ENCODE peak calls at places on chromosomes 2 and 18, in four cellular contexts. One of them, this sample, is unnamed.

GRCh38 chr2:82215212-82215611 is 1910.7 kb upstream of the LRRTM1 start:
- DNase-seq in H1: no peak
- DNase-seq in K562: no peak
- DNase-seq in GM12878: no peak
- DNase-seq in this sample: no peak

GRCh38 chr18:37565138-37565984 is at the start of gene CELF4:
- DNase-seq in K562: no peak
- DNase-seq in H1: peak
- DNase-seq in GM12878: no peak
- DNase-seq in this sample: no peak

GRCh38 chr2:54830546-54830945 is 107.1 kb downstream of the EML6 start:
- DNase-seq in GM12878: no peak
- DNase-seq in H1: no peak
- DNase-seq in K562: no peak
- DNase-seq in this sample: no peak

GRCh38 chr18:58186258-58186948 is 142.4 kb downstream of the NEDD4L start:
- DNase-seq in H1: peak
- DNase-seq in GM12878: no peak
- DNase-seq in K562: no peak
- DNase-seq in this sample: no peak

GRCh38 chr2:118748245-118748885 is 99.1 kb downstream of the EN1 start:
- DNase-seq in H1: no peak
- DNase-seq in GM12878: no peak
- DNase-seq in K562: peak
- DNase-seq in this sample: no peak

GRCh38 chr18:6406075-6406909 is 8.4 kb downstream of the L3MBTL4 start:
- DNase-seq in GM12878: no peak
- DNase-seq in H1: no peak
- DNase-seq in K562: no peak
- DNase-seq in this sample: no peak

GRCh38 chr18:9453273-9453672 is 22.0 kb upstream of the RALBP1 start:
- DNase-seq in K562: no peak
- DNase-seq in GM12878: no peak
- DNase-seq in H1: no peak
- DNase-seq in this sample: no peak

GRCh38 chr2:11723061-11723371 is 23.4 kb upstream of the LPIN1 start:
- DNase-seq in GM12878: no peak
- DNase-seq in K562: no peak
- DNase-seq in H1: no peak
- DNase-seq in this sample: no peak

GRCh38 chr2:127624321-127625145 is 21.4 kb upstream of the GPR17 start:
- DNase-seq in H1: no peak
- DNase-seq in GM12878: no peak
- DNase-seq in K562: no peak
- DNase-seq in this sample: no peak

GRCh38 chr18:10852610-10853303 is 296.6 kb downstream of the PIEZO2 start:
- DNase-seq in GM12878: no peak
- DNase-seq in K562: no peak
- DNase-seq in H1: no peak
- DNase-seq in this sample: no peak

GRCh38 chr18:22710628-22711380 is 222.3 kb upstream of the RBBP8 start:
- DNase-seq in K562: no peak
- DNase-seq in H1: peak
- DNase-seq in GM12878: no peak
- DNase-seq in this sample: no peak

GRCh38 chr2:202541137-202541536 is 93.6 kb upstream of the FAM117B start:
- DNase-seq in H1: no peak
- DNase-seq in K562: no peak
- DNase-seq in GM12878: no peak
- DNase-seq in this sample: no peak

GRCh38 chr2:238132463-238133450 is 5.7 kb upstream of the KLHL30 start:
- DNase-seq in GM12878: no peak
- DNase-seq in K562: no peak
- DNase-seq in H1: no peak
- DNase-seq in this sample: no peak

GRCh38 chr18:23069481-23069880 is 65.8 kb upstream of the CABLES1 start:
- DNase-seq in GM12878: no peak
- DNase-seq in K562: no peak
- DNase-seq in H1: no peak
- DNase-seq in this sample: no peak

GRCh38 chr2:222398446-222398885 is 25.9 kb upstream of the SGPP2 start:
- DNase-seq in H1: no peak
- DNase-seq in GM12878: no peak
- DNase-seq in K562: no peak
- DNase-seq in this sample: no peak

GRCh38 chr2:188170356-188170755 is 121.3 kb upstream of the GULP1 start:
- DNase-seq in GM12878: no peak
- DNase-seq in K562: peak
- DNase-seq in H1: no peak
- DNase-seq in this sample: no peak

GRCh38 chr2:43055985-43056384 is 170.4 kb downstream of the ZFP36L2 start:
- DNase-seq in K562: no peak
- DNase-seq in H1: no peak
- DNase-seq in GM12878: no peak
- DNase-seq in this sample: no peak

GRCh38 chr2:201441409-201441808 is 9.8 kb downstream of the TRAK2 start:
- DNase-seq in H1: no peak
- DNase-seq in K562: no peak
- DNase-seq in GM12878: no peak
- DNase-seq in this sample: no peak

GRCh38 chr2:239145106-239145505 is 255.7 kb downstream of the HDAC4 start:
- DNase-seq in GM12878: no peak
- DNase-seq in H1: no peak
- DNase-seq in K562: no peak
- DNase-seq in this sample: no peak

GRCh38 chr2:226130192-226130591 is 669.4 kb downstream of the IRS1 start:
- DNase-seq in H1: no peak
- DNase-seq in K562: no peak
- DNase-seq in GM12878: no peak
- DNase-seq in this sample: no peak

GRCh38 chr2:20471148-20471547 is 24.3 kb downstream of the RHOB start:
- DNase-seq in GM12878: no peak
- DNase-seq in K562: no peak
- DNase-seq in H1: no peak
- DNase-seq in this sample: no peak
- TF ChIP-seq EGR1 in GM12878: no peak
- TF ChIP-seq EGR1 in K562: no peak
- TF ChIP-seq EGR1 in H1: no peak
- TF ChIP-seq EGR1 in this sample: no peak

DNA sequence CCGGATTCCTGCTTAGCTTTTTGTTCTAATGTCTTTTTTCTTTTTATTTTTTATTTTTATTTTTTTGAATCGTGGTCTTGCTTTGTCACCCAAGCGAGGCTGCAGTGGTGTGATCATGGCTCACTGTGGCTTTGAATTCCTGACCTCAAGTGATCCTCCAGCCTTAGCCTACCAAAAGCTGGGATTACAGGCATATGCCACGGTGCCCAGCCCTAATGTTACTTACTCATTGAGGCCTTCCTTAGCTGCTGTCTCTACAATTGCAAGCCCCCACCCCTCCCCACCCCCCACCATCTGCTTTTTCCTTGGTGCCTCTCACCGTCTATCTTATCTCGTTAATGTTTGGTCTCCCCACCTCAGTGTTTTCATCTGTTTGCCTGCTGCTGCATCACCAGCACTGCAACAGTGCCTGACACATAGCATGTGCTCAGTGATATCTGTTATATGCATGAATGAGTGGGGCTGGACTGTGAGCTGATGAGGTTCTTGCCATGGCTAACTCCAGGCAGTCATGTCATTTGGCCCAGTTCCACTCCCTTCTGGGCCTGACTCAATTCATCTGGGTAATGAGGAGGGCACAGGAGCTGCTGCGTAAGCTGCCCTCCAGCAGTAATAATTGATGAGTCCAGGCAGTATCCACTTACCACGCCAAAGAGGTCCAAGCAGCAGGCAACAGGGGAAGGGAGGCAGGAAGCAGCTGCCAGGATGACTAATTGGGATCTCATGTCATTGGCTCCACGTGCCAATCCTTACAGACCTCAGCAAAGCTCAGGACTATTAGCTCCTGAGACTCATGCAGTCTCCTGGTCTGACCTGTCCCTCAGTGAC is 34.3 kb upstream of the MAT2A start:
- DNase-seq in H1: no peak
- DNase-seq in K562: peak
- DNase-seq in GM12878: no peak
- DNase-seq in this sample: peak
- TF ChIP-seq EGR1 in H1: no peak
- TF ChIP-seq EGR1 in K562: no peak
- TF ChIP-seq EGR1 in GM12878: no peak
- TF ChIP-seq EGR1 in this sample: no peak

GRCh38 chr2:61769093-61769675 is 84.7 kb downstream of the FAM161A start:
- DNase-seq in GM12878: no peak
- DNase-seq in H1: no peak
- DNase-seq in K562: no peak
- DNase-seq in this sample: no peak

GRCh38 chr2:61775956-61776570 is 77.8 kb downstream of the FAM161A start:
- DNase-seq in K562: no peak
- DNase-seq in H1: no peak
- DNase-seq in GM12878: peak
- DNase-seq in this sample: no peak

GRCh38 chr2:61771904-61772845 is 81.7 kb downstream of the FAM161A start:
- DNase-seq in GM12878: no peak
- DNase-seq in K562: no peak
- DNase-seq in H1: no peak
- DNase-seq in this sample: no peak

GRCh38 chr2:61770298-61770697 is 83.6 kb downstream of the FAM161A start:
- DNase-seq in K562: no peak
- DNase-seq in H1: no peak
- DNase-seq in GM12878: no peak
- DNase-seq in this sample: no peak

DNA sequence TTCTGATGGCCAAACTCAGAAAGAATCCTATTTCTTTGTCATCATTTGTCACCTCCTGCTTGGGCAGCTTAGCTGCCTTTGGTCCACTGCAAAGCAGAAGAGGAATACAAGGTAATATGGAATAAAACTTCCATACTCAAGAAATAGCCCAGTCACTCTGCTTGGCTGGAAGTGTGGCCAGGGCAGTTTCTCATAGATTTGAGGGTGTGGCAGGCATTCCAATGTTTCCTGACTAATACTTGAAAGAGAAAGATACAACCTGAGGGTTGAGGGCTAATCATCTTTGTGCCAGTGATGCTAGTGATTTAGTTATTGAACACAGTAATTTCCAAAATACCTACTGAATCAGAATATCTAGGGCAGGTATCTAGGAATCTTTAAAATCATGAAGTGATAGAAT is 83.1 kb downstream of the FAM161A start:
- DNase-seq in H1: no peak
- DNase-seq in K562: no peak
- DNase-seq in GM12878: no peak
- DNase-seq in this sample: peak
- TF ChIP-seq EGR1 in H1: no peak
- TF ChIP-seq EGR1 in K562: no peak
- TF ChIP-seq EGR1 in GM12878: no peak
- TF ChIP-seq EGR1 in this sample: no peak

GRCh38 chr2:144595686-144596073 is 75.8 kb upstream of the ZEB2 start:
- DNase-seq in H1: no peak
- DNase-seq in GM12878: no peak
- DNase-seq in K562: peak
- DNase-seq in this sample: no peak

GRCh38 chr2:144595279-144595678 is 75.4 kb upstream of the ZEB2 start:
- DNase-seq in K562: peak
- DNase-seq in H1: no peak
- DNase-seq in GM12878: no peak
- DNase-seq in this sample: no peak

GRCh38 chr2:144597894-144598593 is 78.1 kb upstream of the ZEB2 start:
- DNase-seq in GM12878: no peak
- DNase-seq in H1: no peak
- DNase-seq in K562: no peak
- DNase-seq in this sample: no peak

GRCh38 chr2:144598906-144599305 is 79.0 kb upstream of the ZEB2 start:
- DNase-seq in K562: no peak
- DNase-seq in H1: no peak
- DNase-seq in GM12878: no peak
- DNase-seq in this sample: no peak

DNA sequence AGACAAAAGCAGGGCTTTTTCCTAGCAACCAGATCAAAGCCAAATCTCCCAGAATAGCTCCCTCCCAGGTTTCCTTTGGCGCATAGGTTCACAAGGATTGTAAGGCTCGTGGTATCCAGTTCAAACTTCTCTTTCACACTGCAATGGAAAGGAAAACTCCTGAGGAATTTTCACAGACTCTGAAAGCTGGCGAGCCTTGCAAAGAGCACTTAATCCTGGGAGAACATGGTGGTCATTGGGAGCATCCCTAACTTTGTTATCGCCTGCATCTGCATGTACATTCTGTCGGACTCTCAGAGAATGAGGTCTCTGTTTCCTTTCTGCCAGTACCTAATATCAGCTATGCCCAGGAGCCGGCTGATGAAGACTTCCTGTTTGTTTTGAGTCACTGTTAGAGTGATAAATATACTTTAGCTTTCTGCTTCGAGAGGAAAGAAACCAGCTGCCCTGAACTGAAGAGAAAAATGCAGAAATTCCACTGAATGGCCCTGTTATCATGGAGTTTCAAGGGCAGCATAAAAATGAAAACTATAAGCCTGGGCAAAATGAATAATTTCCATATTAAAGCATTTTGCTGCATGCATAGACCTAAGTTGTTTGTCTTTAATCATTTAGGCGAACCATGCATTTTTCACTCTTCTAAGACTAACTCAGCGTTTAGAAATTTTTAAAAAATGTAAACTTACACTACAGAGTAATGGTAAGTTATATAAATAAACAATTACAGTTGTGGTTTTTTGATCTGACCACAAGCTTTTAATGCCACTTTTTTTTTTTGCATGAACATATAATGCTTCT is 76.4 kb upstream of the ZEB2 start:
- DNase-seq in H1: no peak
- DNase-seq in GM12878: no peak
- DNase-seq in K562: peak
- DNase-seq in this sample: no peak
- TF ChIP-seq EGR1 in H1: no peak
- TF ChIP-seq EGR1 in GM12878: no peak
- TF ChIP-seq EGR1 in K562: no peak
- TF ChIP-seq EGR1 in this sample: no peak

GRCh38 chr2:111072220-111072871 is 48.4 kb upstream of the BCL2L11 start:
- DNase-seq in GM12878: no peak
- DNase-seq in K562: no peak
- DNase-seq in H1: no peak
- DNase-seq in this sample: no peak
- TF ChIP-seq EGR1 in GM12878: no peak
- TF ChIP-seq EGR1 in K562: no peak
- TF ChIP-seq EGR1 in H1: no peak
- TF ChIP-seq EGR1 in this sample: peak

GRCh38 chr18:2641638-2642037 is 13.9 kb upstream of the SMCHD1 start:
- DNase-seq in GM12878: peak
- DNase-seq in K562: no peak
- DNase-seq in H1: no peak
- DNase-seq in this sample: no peak
- TF ChIP-seq EGR1 in GM12878: no peak
- TF ChIP-seq EGR1 in K562: no peak
- TF ChIP-seq EGR1 in H1: no peak
- TF ChIP-seq EGR1 in this sample: no peak

This sample was measured in HCT116.